ENCODE peak calls at places on chromosomes 5 and 9, in ten cellular contexts. C is GDM1; E is HTR-8/SVneo; B is HuH-7.5; R is activated CD4-positive, alpha-beta T cell treated with anti-CD3 and anti-CD28 coated beads, Interleukin-2, amount 10 ng/mL, durations not matched to agents 7 days and 5 days; P is head of caudate nucleus; Z is hippocampal formation; L is brain microvascular endothelial cell; M is fibroblast of pulmonary artery; K is GM04503. I is an unnamed sample.

GRCh38 chr5:21613971-21614488 is 1239.1 kb downstream of the CDH12 start:
- DNase-seq in C (no peak), P (no peak), L (no peak), B (no peak), R (no peak), M (no peak), K (no peak), E (no peak), Z (no peak), I (peak)

GRCh38 chr9:575139-575538 is 266.4 kb upstream of the DMRT1 start:
- DNase-seq in M (no peak), K (no peak), C (no peak), E (no peak), P (no peak), Z (no peak), B (no peak), R (no peak), L (no peak), I (no peak)

GRCh38 chr9:106284300-106284699 is 578.7 kb upstream of the ZNF462 start:
- DNase-seq in Z (no peak), E (no peak), M (no peak), P (no peak), B (no peak), C (no peak), K (no peak), L (no peak), R (no peak), I (no peak)

GRCh38 chr5:99320461-99320860 is 391.7 kb upstream of the CHD1 start:
- DNase-seq in B (no peak), C (no peak), M (no peak), R (no peak), L (no peak), K (no peak), Z (no peak), E (no peak), P (no peak), I (peak)

GRCh38 chr5:80198920-80199319 is 56.9 kb downstream of the SERINC5 start:
- DNase-seq in C (no peak), P (no peak), M (no peak), L (no peak), E (no peak), Z (no peak), R (no peak), K (no peak), B (no peak), I (no peak)

GRCh38 chr9:4108708-4109444 is 191.0 kb downstream of the GLIS3 start:
- DNase-seq in C (no peak), R (no peak), P (no peak), L (no peak), B (no peak), Z (no peak), K (no peak), E (no peak), M (no peak), I (no peak)

GRCh38 chr9:125878241-125878640 is 131.1 kb downstream of the PBX3 start:
- DNase-seq in C (no peak), P (no peak), K (peak), L (peak), R (no peak), E (no peak), M (peak), Z (no peak), B (no peak), I (no peak)

GRCh38 chr5:143187495-143187894 is 216.0 kb downstream of the NR3C1 start:
- DNase-seq in P (no peak), Z (no peak), R (no peak), L (no peak), B (no peak), M (no peak), C (no peak), K (no peak), E (no peak), I (peak)

GRCh38 chr9:20357207-20357503 is 265.1 kb downstream of the MLLT3 start:
- DNase-seq in M (peak), K (no peak), E (no peak), Z (no peak), P (no peak), R (no peak), C (no peak), L (no peak), B (no peak), I (no peak)

GRCh38 chr9:90124961-90125360 is 517.7 kb downstream of the DIRAS2 start:
- DNase-seq in Z (no peak), E (no peak), K (peak), P (no peak), B (no peak), L (no peak), C (no peak), R (no peak), M (no peak), I (no peak)

I was measured in trophoblast cell.